ENCODE peak calls at places on chromosomes 11 and 22, in five cellular contexts. C is psoas muscle, N is tibial artery, U is body of pancreas, L is uterus. S is an unnamed sample.
A peak's percentile ranks its signal among the peaks of the same experiment; 100 is the strongest.

GRCh38 chr11:1478011-1478410 is 8.6 kb downstream of the MOB2 start:
- DNase-seq in U (no peak), L (no peak), N (no peak), C (no peak), S (no peak)

GRCh38 chr11:104623518-104623917 is 274.7 kb downstream of the CASP12 start:
- DNase-seq in N (no peak), L (no peak), C (no peak), U (no peak), S (no peak)

GRCh38 chr11:123235117-123235686 is 40.2 kb upstream of the CLMP start:
- DNase-seq in U (peak; percentile 43), L (peak; percentile 66), C (peak; percentile 58), N (peak; percentile 36), S (no peak)

GRCh38 chr11:120632579-120632978 is 121.0 kb downstream of the GRIK4 start:
- DNase-seq in U (no peak), C (no peak), L (no peak), N (no peak), S (no peak)

GRCh38 chr11:3824714-3825472 is 15.9 kb downstream of the RHOG start:
- DNase-seq in U (peak; percentile 62), N (peak; percentile 52), C (peak; percentile 62), L (peak; percentile 42), S (no peak)

GRCh38 chr22:36546932-36547331 is 18.0 kb upstream of the EIF3D start:
- DNase-seq in C (no peak), N (no peak), L (no peak), U (no peak), S (no peak)

GRCh38 chr22:36541831-36542391 is 12.9 kb upstream of the EIF3D start:
- DNase-seq in C (no peak), U (no peak), L (peak; percentile 42), N (no peak), S (no peak)

GRCh38 chr11:108584973-108585372 is 8.6 kb downstream of the EXPH5 start:
- DNase-seq in L (no peak), U (no peak), C (no peak), N (no peak), S (no peak)

GRCh38 chr11:64102005-64102738 is 63.7 kb downstream of the MACROD1 start:
- DNase-seq in N (no peak), U (no peak), C (peak; percentile 56), L (no peak), S (no peak)

GRCh38 chr11:11265994-11266606 is 87.0 kb downstream of the CSNK2A3 start:
- DNase-seq in L (no peak), N (no peak), U (peak; percentile 28), C (peak; percentile 40), S (peak; percentile 56)

GRCh38 chr11:68002943-68003845 is 703 bp downstream of the UNC93B1 start:
- DNase-seq in C (no peak), N (no peak), L (no peak), U (peak; percentile 73), S (no peak)

GRCh38 chr11:112659185-112659584 is 302.0 kb upstream of the NCAM1 start:
- DNase-seq in U (no peak), C (no peak), L (no peak), N (no peak), S (no peak)

GRCh38 chr11:61091373-61092279 is 10.7 kb upstream of the CD5 start:
- DNase-seq in U (no peak), L (no peak), C (no peak), N (no peak), S (no peak)

GRCh38 chr11:11661356-11662040 is 39.7 kb upstream of the GALNT18 start:
- DNase-seq in L (no peak), C (no peak), N (no peak), U (no peak), S (no peak)

GRCh38 chr11:98734686-98735085 is 286.1 kb upstream of the CNTN5 start:
- DNase-seq in N (no peak), L (no peak), U (no peak), C (no peak), S (no peak)

GRCh38 chr11:95706974-95707387 is 82.6 kb downstream of the FAM76B start:
- DNase-seq in L (no peak), C (no peak), U (no peak), N (no peak), S (no peak)

DNA sequence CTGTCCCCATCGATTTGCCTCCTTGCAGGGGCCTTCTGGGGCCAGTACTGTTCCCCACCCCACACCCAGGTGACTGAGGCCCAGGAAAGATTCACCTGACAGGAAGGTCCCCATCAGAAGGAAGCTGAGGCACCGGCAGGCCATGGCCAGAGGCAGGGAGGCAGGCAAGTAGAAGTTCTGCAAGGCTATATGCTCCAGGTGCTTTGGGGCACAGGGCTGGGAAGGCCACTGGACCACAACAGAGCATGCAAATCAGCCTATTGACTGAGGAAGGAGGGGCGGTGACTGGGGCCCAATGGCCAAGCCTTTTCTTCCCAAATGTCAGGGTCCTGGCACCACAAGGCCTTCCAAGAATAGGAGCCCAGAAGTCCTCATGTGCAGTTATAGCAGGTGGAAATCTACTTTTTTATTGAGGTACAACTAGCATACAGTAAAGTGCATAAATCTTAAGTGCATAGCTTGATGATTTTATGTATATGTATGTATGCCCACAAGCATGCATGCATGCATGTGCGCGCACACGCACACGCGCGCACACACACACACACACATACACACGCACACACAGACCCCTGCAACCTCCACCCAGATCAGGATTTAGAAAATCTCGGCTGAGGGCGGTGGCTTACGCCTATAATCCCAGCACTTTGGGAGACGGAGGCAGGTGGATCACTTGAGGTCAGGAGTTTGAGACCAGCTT is at the start of gene VPREB3:
- DNase-seq in N (no peak), L (no peak), C (no peak), U (no peak), S (no peak)
- H3K4me3 ChIP-seq in N (no peak within 1 kb of the TSS), L (no peak within 1 kb of the TSS), C (no peak within 1 kb of the TSS), U (no peak within 1 kb of the TSS), S (no peak within 1 kb of the TSS)

GRCh38 chr22:19998991-19999820 is 17.4 kb downstream of the ARVCF start:
- DNase-seq in C (peak; percentile 15), U (no peak), L (no peak), N (no peak), S (no peak)
- H3K27ac ChIP-seq in C (no peak overlapping the region), U (no peak overlapping the region), L (no peak overlapping the region), N (peak overlapping the region; percentile 51), S (no peak overlapping the region)

GRCh38 chr11:27370374-27370773 is 7.4 kb upstream of the CCDC34 start:
- DNase-seq in U (no peak), C (no peak), N (no peak), L (no peak), S (no peak)
- TF ChIP-seq CTCF in U (no peak), C (no peak), N (no peak), L (no peak), S (no peak)

DNA sequence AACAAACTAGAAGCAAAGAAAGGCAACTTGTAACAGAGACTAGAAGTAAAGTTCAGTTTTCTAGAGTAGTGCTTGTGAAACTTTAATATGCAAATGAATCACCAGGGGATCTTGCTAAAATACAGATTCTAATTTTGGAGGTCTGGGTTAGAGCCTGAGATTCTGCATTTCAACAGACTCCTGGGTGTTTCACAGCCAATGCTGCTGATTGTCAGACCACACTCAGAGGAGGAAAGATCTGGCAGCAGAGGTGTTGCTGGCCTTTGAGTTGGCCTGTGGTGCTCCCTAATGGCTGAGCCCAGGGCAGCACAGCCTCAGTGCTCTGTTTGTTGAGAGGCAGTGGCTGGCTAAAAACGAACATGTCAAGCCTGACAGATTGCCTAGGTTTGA is 5.4 kb downstream of the CRY2 start:
- DNase-seq in C (no peak), U (no peak), N (no peak), L (no peak), S (no peak)
- H3K4me3 ChIP-seq in C (no peak overlapping the region), U (no peak overlapping the region), N (no peak overlapping the region), L (no peak overlapping the region), S (no peak overlapping the region)

DNA sequence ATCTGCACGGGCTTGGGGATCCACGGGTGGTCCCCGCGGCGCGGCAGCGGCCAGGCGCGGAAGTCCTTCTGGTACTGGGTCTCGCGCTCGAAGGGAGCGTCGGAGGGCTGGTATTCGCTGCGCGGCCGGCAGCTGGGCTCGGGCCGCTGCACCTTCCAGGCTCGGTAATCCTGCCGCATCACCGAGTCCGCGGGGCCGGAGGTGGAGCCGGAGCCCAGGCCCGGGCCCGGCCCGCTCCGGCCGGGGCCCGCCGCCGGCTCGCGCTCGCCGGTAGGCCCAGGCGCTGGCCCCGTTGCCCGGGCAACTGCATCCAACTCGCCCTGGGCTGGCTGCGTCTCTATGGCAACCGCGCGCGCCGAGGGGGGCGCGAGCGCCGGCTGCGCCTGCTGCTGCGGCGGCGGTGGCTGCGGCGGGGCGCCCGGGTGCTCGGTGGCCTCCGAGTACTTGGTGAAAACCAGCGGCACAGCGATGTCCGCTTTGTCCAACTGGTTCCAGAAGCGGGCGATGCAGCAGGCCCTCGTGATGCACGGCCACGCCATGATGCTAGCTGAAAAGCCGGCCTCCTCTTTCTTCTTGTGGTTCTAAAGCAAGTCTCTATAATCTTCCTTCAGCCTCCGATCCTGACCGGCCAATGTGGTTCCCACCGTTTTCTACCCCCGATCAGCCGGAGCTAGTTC is 869 bp downstream of the MAP6 start:
- DNase-seq in C (peak; percentile 65), N (no peak), U (peak; percentile 58), L (peak; percentile 48), S (peak; percentile 79)
- H3K27ac ChIP-seq in C (no peak overlapping the region), N (peak overlapping the region; percentile 60), U (no peak overlapping the region), L (peak overlapping the region; percentile 77), S (peak overlapping the region; percentile 94)